ENCODE peak calls at places on chromosomes 7 and 10, in six cellular contexts. E, Y, F, J, R and V are unnamed samples.

GRCh38 chr10:106557951-106558733 is 606.4 kb downstream of the SORCS1 start:
- DNase-seq in E (peak), Y (no peak), F (no peak), J (no peak), R (peak), V (no peak)

GRCh38 chr10:123569436-123570010 is 96.6 kb upstream of the GPR26 start:
- DNase-seq in E (no peak), Y (no peak), F (no peak), J (no peak), R (no peak), V (no peak)

GRCh38 chr7:45889367-45890067 is 1.2 kb downstream of the IGFBP1 start:
- DNase-seq in E (no peak), Y (no peak), F (no peak), J (no peak), R (no peak), V (no peak)

GRCh38 chr10:10552948-10553347 is 464.7 kb upstream of the CELF2 start:
- DNase-seq in E (no peak), Y (peak), F (no peak), J (no peak), R (no peak), V (no peak)

GRCh38 chr7:33910756-33911155 is 5.4 kb downstream of the BMPER start:
- DNase-seq in E (no peak), Y (no peak), F (no peak), J (no peak), R (no peak), V (no peak)

GRCh38 chr10:130761896-130762295 is 549.6 kb downstream of the TCERG1L start:
- DNase-seq in E (no peak), Y (no peak), F (no peak), J (no peak), R (no peak), V (no peak)

GRCh38 chr10:10872035-10872673 is 145.5 kb upstream of the CELF2 start:
- DNase-seq in E (peak), Y (no peak), F (no peak), J (no peak), R (peak), V (peak)

GRCh38 chr7:17009007-17009719 is 127.4 kb upstream of the AGR3 start:
- DNase-seq in E (no peak), Y (peak), F (no peak), J (no peak), R (no peak), V (no peak)

DNA sequence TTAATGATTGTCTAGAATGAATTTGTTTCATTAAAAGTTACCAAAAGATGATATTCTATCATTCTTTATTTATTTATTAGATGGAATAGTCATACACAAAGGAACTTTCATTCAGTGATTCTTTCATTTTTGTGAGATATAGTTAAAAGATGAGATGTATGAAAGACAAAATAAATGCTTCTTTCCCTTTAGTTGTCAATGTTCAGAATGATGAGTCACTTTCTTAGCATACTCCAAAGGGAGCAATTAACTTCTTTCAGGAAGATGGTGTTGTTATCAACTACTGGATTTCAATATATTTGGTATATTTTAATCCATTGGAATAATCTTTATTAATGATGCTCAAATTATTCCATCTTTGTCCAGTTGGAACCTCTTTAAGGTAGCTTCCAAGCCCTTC is 2.3 kb downstream of the GIMAP7 start:
- DNase-seq in E (no peak), Y (no peak), F (no peak), J (no peak), R (no peak), V (no peak)
- H3K4me3 ChIP-seq in E (no peak), Y (peak), F (no peak), J (peak), R (no peak), V (no peak)

DNA sequence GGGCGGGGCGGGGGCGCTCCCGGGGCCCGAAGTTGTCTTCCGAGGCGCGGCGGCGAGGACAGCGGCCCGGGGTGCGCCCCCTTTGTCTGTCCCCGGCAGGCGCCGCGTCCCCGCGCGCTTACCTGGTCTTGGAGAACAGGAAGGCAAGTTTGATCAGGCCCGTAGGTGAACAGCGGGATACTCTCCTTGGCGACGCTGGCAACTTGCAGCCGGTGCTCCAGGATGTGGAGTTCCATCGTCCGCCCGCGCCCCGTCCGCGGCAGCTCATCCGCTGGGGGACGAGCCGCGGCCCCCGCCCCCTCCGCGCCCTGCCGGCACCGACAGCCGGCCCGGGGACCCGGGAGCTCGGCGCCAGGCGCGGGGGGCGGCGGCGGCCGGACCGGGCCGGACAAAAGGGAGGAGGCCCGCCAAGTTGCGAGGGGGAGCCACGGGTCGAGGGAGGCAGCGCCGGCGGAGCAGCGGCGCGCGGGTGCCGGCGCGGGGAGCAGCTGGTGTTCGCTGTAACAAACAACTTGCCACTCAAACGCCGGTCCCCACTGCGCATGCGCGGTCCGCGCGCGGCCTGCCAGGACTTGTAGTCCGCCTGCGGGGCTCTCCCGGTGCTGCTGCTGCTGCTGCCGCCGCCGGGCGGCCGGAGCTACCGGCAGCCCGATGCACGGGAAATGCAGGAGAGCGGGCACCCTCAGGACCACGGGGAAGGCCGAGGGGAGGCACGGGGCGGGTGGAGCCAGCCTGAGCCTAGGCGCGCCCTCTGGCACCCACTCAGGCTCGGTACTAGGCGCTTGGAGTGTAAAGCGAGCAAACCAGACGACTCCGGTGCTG is 35.6 kb upstream of the SPDYE3 start:
- DNase-seq in E (peak), Y (peak), F (peak), J (peak), R (peak), V (peak)
- TF ChIP-seq CTCF in E (peak), Y (peak), F (no peak), J (peak), R (peak), V (peak)

DNA sequence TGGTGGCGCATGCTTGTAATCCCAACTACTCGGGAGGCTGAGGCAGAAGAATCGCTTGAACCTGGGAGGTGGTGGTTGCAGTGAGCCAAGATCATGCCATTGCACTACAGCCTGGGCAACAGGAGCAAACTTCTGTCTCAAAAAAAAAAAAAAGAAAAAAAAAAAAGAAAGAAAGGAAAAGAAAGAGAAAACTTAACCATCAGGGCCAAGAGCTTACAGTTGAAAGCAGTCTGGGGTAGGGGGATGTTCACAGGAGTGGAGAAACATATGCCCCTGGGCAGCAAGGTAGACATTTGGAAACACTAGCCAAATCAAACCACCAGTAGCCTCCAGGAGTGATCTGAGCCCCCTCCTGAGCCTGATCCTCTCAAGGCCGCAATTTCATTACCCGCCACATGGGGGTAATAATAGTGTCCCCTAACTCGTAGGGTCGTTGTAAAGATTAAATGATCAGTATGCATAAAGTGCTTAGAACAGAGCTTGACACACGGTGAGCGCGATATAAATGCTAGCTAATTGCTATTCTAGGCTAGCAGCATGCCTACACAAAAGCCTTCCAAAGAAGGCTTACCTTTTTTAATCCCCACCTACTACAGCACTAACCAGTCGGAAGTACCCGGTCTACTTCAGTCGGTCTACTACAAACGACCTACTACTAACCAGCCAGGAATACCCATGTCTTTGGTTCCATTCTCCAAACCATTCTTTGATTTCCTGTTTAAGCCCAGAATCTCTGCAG is 274.3 kb upstream of the NEBL start:
- DNase-seq in E (no peak), Y (no peak), F (no peak), J (no peak), R (no peak), V (no peak)
- H3K4me3 ChIP-seq in E (no peak), Y (no peak), F (no peak), J (no peak), R (no peak), V (no peak)

DNA sequence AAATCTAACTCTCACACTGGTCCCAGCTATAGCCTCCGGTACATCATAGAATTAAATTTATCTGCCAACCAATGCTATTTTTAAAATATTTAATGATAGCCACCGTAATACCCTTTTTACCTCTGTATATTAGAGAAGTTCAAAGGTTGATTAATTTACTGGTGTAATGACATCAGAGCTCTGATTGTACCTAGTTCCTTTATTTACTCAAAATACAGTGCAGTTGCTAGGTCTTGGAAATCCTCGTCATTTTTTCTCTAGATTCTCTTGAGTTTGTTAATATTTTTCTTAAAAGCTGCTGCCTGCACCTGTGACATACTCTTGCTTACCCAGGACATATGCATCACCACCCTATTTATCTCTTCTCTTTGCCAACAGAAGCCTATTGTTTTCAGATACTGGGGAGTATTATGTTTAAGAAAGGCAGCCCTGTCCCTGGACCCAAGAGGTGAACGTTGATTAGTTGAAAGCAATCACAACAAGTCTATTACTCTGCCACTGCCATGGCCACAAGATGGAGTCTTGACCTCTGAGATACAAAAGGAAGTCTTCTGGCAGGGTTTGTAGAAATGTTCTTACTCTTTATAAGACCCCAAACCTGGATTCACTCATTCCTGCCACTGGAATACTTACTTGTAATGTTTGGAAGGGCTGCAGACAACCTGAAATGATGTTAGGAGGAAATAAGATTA is 25.6 kb upstream of the TMEM26 start:
- DNase-seq in E (no peak), Y (no peak), F (no peak), J (no peak), R (no peak), V (no peak)
- TF ChIP-seq CTCF in E (no peak), Y (no peak), F (no peak), J (no peak), R (no peak), V (no peak)

GRCh38 chr7:104034679-104035078 is 45.2 kb upstream of the RELN start:
- DNase-seq in E (no peak), Y (no peak), F (no peak), J (no peak), R (no peak), V (no peak)
- H3K4me3 ChIP-seq in E (no peak), Y (no peak), F (no peak), J (no peak), R (no peak), V (no peak)

GRCh38 chr7:80529362-80529761 is 17.5 kb upstream of the GNAT3 start:
- DNase-seq in E (peak), Y (no peak), F (no peak), J (no peak), R (no peak), V (no peak)
- TF ChIP-seq CTCF in E (no peak), Y (no peak), F (no peak), J (no peak), R (no peak), V (no peak)

GRCh38 chr7:151275813-151276577 is 27.5 kb upstream of the SMARCD3 start:
- DNase-seq in E (no peak), Y (no peak), F (no peak), J (peak), R (no peak), V (no peak)
- H3K4me3 ChIP-seq in E (peak), Y (no peak), F (no peak), J (peak), R (no peak), V (peak)

DNA sequence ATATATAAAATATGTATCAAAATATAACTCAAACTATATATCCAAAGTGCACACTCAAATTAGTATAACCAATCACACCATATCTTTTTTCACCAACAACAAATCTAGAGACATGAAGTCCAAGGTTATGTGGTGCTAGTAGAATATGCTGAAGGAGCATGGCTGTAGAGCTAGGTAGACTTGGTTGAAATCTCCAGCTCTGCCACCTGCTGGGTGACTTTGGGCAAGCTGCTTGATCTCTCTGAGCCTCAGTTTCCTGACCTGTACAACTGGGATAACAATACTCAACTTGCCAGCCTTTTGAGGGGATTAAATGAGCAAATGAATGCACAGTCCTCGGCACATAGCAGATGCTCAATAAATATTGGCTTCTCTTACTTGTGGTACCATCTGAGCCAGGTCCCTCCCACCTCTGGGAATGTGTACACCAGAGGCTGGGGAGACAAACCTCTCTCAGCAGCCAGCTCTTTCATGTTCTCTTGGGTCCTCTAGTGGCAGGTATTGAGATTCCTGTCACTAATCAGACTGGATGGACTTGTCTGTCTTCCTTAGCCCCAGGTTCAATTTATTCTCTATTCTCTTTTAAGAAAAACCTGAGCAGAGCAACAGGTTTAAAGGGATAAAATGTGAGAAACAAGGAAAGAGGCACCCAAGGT is 94.3 kb upstream of the PDE1C start:
- DNase-seq in E (peak), Y (peak), F (peak), J (no peak), R (no peak), V (no peak)
- TF ChIP-seq CTCF in E (peak), Y (peak), F (no peak), J (peak), R (peak), V (peak)